ENCODE peak calls at places on chromosomes 16 and 17, in seven cellular contexts. One of them, this sample, is unnamed.

GRCh38 chr17:79612468-79613194 is 1.8 kb upstream of the RBFOX3 start:
- DNase-seq in DND-41: peak; percentile 59
- DNase-seq in K562: peak; percentile 80
- DNase-seq in stomach: peak; percentile 31
- DNase-seq in fibroblast of lung: peak; percentile 5
- DNase-seq in right atrium auricular region: no peak
- DNase-seq in heart left ventricle: peak; percentile 18
- DNase-seq in this sample: no peak

GRCh38 chr16:23368469-23368868 is 66.4 kb downstream of the SCNN1B start:
- DNase-seq in DND-41: no peak
- DNase-seq in K562: no peak
- DNase-seq in stomach: no peak
- DNase-seq in fibroblast of lung: no peak
- DNase-seq in right atrium auricular region: no peak
- DNase-seq in heart left ventricle: no peak
- DNase-seq in this sample: no peak

GRCh38 chr16:30095166-30096078 is 591 bp downstream of the YPEL3 start:
- DNase-seq in DND-41: no peak
- DNase-seq in K562: no peak
- DNase-seq in stomach: no peak
- DNase-seq in fibroblast of lung: no peak
- DNase-seq in right atrium auricular region: no peak
- DNase-seq in heart left ventricle: peak; percentile 64
- DNase-seq in this sample: no peak

GRCh38 chr17:38464723-38465419 is 36.6 kb downstream of the ARHGAP23 start:
- DNase-seq in DND-41: no peak
- DNase-seq in K562: peak; percentile 90
- DNase-seq in stomach: peak; percentile 70
- DNase-seq in fibroblast of lung: peak; percentile 96
- DNase-seq in right atrium auricular region: peak; percentile 93
- DNase-seq in heart left ventricle: peak; percentile 91
- DNase-seq in this sample: peak; percentile 77

GRCh38 chr17:19646788-19647696 is 1.5 kb upstream of the ALDH3A2 start:
- DNase-seq in DND-41: no peak
- DNase-seq in K562: no peak
- DNase-seq in stomach: no peak
- DNase-seq in fibroblast of lung: peak; percentile 18
- DNase-seq in right atrium auricular region: no peak
- DNase-seq in heart left ventricle: no peak
- DNase-seq in this sample: no peak

GRCh38 chr17:61218438-61218837 is 181.2 kb upstream of the TBX2 start:
- DNase-seq in DND-41: no peak
- DNase-seq in K562: no peak
- DNase-seq in stomach: no peak
- DNase-seq in fibroblast of lung: peak; percentile 61
- DNase-seq in right atrium auricular region: no peak
- DNase-seq in heart left ventricle: no peak
- DNase-seq in this sample: peak; percentile 31

GRCh38 chr16:90050969-90051368 is 26.2 kb downstream of the PRDM7 start:
- DNase-seq in DND-41: no peak
- DNase-seq in K562: no peak
- DNase-seq in stomach: no peak
- DNase-seq in fibroblast of lung: no peak
- DNase-seq in right atrium auricular region: no peak
- DNase-seq in heart left ventricle: no peak
- DNase-seq in this sample: no peak

GRCh38 chr16:14133907-14134306 is 62.8 kb downstream of the MRTFB start:
- DNase-seq in DND-41: no peak
- DNase-seq in K562: no peak
- DNase-seq in stomach: no peak
- DNase-seq in fibroblast of lung: no peak
- DNase-seq in right atrium auricular region: no peak
- DNase-seq in heart left ventricle: no peak
- DNase-seq in this sample: no peak

GRCh38 chr16:7853197-7853596 is 520.6 kb downstream of the RBFOX1 start:
- DNase-seq in DND-41: no peak
- DNase-seq in K562: no peak
- DNase-seq in stomach: no peak
- DNase-seq in fibroblast of lung: no peak
- DNase-seq in right atrium auricular region: no peak
- DNase-seq in heart left ventricle: no peak
- DNase-seq in this sample: no peak

GRCh38 chr17:40819528-40820125 is 2.8 kb downstream of the KRT10 start:
- DNase-seq in DND-41: no peak
- DNase-seq in K562: no peak
- DNase-seq in stomach: no peak
- DNase-seq in fibroblast of lung: peak; percentile 38
- DNase-seq in right atrium auricular region: no peak
- DNase-seq in heart left ventricle: no peak
- DNase-seq in this sample: no peak

GRCh38 chr16:84610385-84610784 is 7.5 kb downstream of the COTL1 start:
- DNase-seq in DND-41: no peak
- DNase-seq in K562: peak; percentile 70
- DNase-seq in stomach: no peak
- DNase-seq in fibroblast of lung: no peak
- DNase-seq in right atrium auricular region: no peak
- DNase-seq in heart left ventricle: no peak
- DNase-seq in this sample: no peak

GRCh38 chr17:77282524-77283515 is 142.1 kb downstream of the SEC14L1 start:
- DNase-seq in DND-41: no peak
- DNase-seq in K562: no peak
- DNase-seq in stomach: peak; percentile 80
- DNase-seq in fibroblast of lung: peak; percentile 62
- DNase-seq in right atrium auricular region: no peak
- DNase-seq in heart left ventricle: no peak
- DNase-seq in this sample: no peak

GRCh38 chr17:47986520-47986919 is 15.6 kb downstream of the CDK5RAP3 start:
- DNase-seq in DND-41: no peak
- DNase-seq in K562: no peak
- DNase-seq in stomach: no peak
- DNase-seq in fibroblast of lung: no peak
- DNase-seq in right atrium auricular region: no peak
- DNase-seq in heart left ventricle: no peak
- DNase-seq in this sample: no peak

GRCh38 chr16:53745126-53745525 is 41.2 kb downstream of the FTO start:
- DNase-seq in DND-41: no peak
- DNase-seq in K562: no peak
- DNase-seq in stomach: no peak
- DNase-seq in fibroblast of lung: no peak
- DNase-seq in right atrium auricular region: no peak
- DNase-seq in heart left ventricle: no peak
- DNase-seq in this sample: peak; percentile 60

GRCh38 chr16:81973737-81974136 is 37.5 kb downstream of the SDR42E1 start:
- DNase-seq in DND-41: no peak
- DNase-seq in K562: no peak
- DNase-seq in stomach: no peak
- DNase-seq in fibroblast of lung: no peak
- DNase-seq in right atrium auricular region: no peak
- DNase-seq in heart left ventricle: no peak
- DNase-seq in this sample: no peak

GRCh38 chr17:64771980-64772844 is 110.1 kb upstream of the SMURF2 start:
- DNase-seq in DND-41: no peak
- DNase-seq in K562: no peak
- DNase-seq in stomach: no peak
- DNase-seq in fibroblast of lung: no peak
- DNase-seq in right atrium auricular region: peak; percentile 7
- DNase-seq in heart left ventricle: no peak
- DNase-seq in this sample: no peak

GRCh38 chr16:77531741-77532140 is 96.9 kb upstream of the ADAMTS18 start:
- DNase-seq in DND-41: no peak
- DNase-seq in K562: no peak
- DNase-seq in stomach: no peak
- DNase-seq in fibroblast of lung: peak; percentile 17
- DNase-seq in right atrium auricular region: no peak
- DNase-seq in heart left ventricle: no peak
- DNase-seq in this sample: peak; percentile 19

GRCh38 chr17:18064053-18064452 is 23.7 kb upstream of the DRG2 start:
- DNase-seq in DND-41: no peak
- DNase-seq in K562: no peak
- DNase-seq in stomach: no peak
- DNase-seq in fibroblast of lung: no peak
- DNase-seq in right atrium auricular region: no peak
- DNase-seq in heart left ventricle: no peak
- DNase-seq in this sample: no peak

GRCh38 chr17:18070861-18071340 is 16.8 kb upstream of the DRG2 start:
- DNase-seq in DND-41: no peak
- DNase-seq in K562: peak; percentile 39
- DNase-seq in stomach: no peak
- DNase-seq in fibroblast of lung: peak; percentile 38
- DNase-seq in right atrium auricular region: no peak
- DNase-seq in heart left ventricle: no peak
- DNase-seq in this sample: no peak

GRCh38 chr17:18065546-18065945 is 22.2 kb upstream of the DRG2 start:
- DNase-seq in DND-41: no peak
- DNase-seq in K562: no peak
- DNase-seq in stomach: no peak
- DNase-seq in fibroblast of lung: no peak
- DNase-seq in right atrium auricular region: no peak
- DNase-seq in heart left ventricle: peak; percentile 61
- DNase-seq in this sample: no peak

GRCh38 chr17:18069101-18069500 is 18.6 kb upstream of the DRG2 start:
- DNase-seq in DND-41: no peak
- DNase-seq in K562: no peak
- DNase-seq in stomach: no peak
- DNase-seq in fibroblast of lung: no peak
- DNase-seq in right atrium auricular region: no peak
- DNase-seq in heart left ventricle: no peak
- DNase-seq in this sample: no peak

GRCh38 chr17:18066866-18067265 is 20.9 kb upstream of the DRG2 start:
- DNase-seq in DND-41: no peak
- DNase-seq in K562: no peak
- DNase-seq in stomach: no peak
- DNase-seq in fibroblast of lung: no peak
- DNase-seq in right atrium auricular region: no peak
- DNase-seq in heart left ventricle: no peak
- DNase-seq in this sample: no peak
- H3K36me3 ChIP-seq in DND-41: peaks cover 49% of the 10 kb centered on the region
- H3K36me3 ChIP-seq in K562: peaks cover 18% of the 10 kb centered on the region
- H3K36me3 ChIP-seq in stomach: peaks cover 20% of the 10 kb centered on the region
- H3K36me3 ChIP-seq in fibroblast of lung: peaks cover 6% of the 10 kb centered on the region
- H3K36me3 ChIP-seq in right atrium auricular region: peaks cover 34% of the 10 kb centered on the region
- H3K36me3 ChIP-seq in heart left ventricle: no peaks in the 10 kb centered on the region
- H3K36me3 ChIP-seq in this sample: peaks cover 9% of the 10 kb centered on the region

DNA sequence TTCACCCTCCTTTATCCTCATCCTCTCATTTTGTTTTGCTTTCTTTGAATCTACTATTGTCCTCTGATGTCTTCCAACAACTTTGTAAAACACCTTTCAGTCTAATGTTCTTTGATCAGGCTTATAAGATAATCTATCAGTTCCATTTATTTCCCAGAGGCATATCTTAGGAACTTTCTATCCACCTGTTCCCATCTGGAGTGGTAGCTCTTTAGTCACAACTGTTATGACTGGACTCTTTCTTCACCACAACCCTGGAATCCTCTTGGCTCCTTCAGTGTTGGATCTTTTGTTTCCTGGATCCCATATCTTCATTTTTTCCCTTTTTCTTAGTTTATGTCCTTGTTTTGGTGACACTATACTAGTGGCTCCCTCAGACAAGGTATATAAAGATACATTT is 23.5 kb downstream of the RPS6KB1 start:
- DNase-seq in DND-41: no peak
- DNase-seq in K562: no peak
- DNase-seq in stomach: no peak
- DNase-seq in fibroblast of lung: no peak
- DNase-seq in right atrium auricular region: no peak
- DNase-seq in heart left ventricle: no peak
- DNase-seq in this sample: no peak
- TF ChIP-seq CTCF in DND-41: no peak
- TF ChIP-seq CTCF in K562: no peak
- TF ChIP-seq CTCF in stomach: no peak
- TF ChIP-seq CTCF in fibroblast of lung: no peak
- TF ChIP-seq CTCF in right atrium auricular region: no peak
- TF ChIP-seq CTCF in heart left ventricle: no peak
- TF ChIP-seq CTCF in this sample: no peak

GRCh38 chr17:6108382-6108781 is 38.2 kb downstream of the WSCD1 start:
- DNase-seq in DND-41: no peak
- DNase-seq in K562: no peak
- DNase-seq in stomach: no peak
- DNase-seq in fibroblast of lung: no peak
- DNase-seq in right atrium auricular region: no peak
- DNase-seq in heart left ventricle: no peak
- DNase-seq in this sample: no peak
- H3K36me3 ChIP-seq in DND-41: no peaks in the 10 kb centered on the region
- H3K36me3 ChIP-seq in K562: no peaks in the 10 kb centered on the region
- H3K36me3 ChIP-seq in stomach: no peaks in the 10 kb centered on the region
- H3K36me3 ChIP-seq in fibroblast of lung: no peaks in the 10 kb centered on the region
- H3K36me3 ChIP-seq in right atrium auricular region: no peaks in the 10 kb centered on the region
- H3K36me3 ChIP-seq in heart left ventricle: no peaks in the 10 kb centered on the region
- H3K36me3 ChIP-seq in this sample: no peaks in the 10 kb centered on the region

GRCh38 chr17:81232616-81233241 is 6.1 kb downstream of the TEPSIN start:
- DNase-seq in DND-41: no peak
- DNase-seq in K562: no peak
- DNase-seq in stomach: no peak
- DNase-seq in fibroblast of lung: no peak
- DNase-seq in right atrium auricular region: no peak
- DNase-seq in heart left ventricle: no peak
- DNase-seq in this sample: no peak

GRCh38 chr17:81233316-81233715 is 5.5 kb downstream of the TEPSIN start:
- DNase-seq in DND-41: no peak
- DNase-seq in K562: no peak
- DNase-seq in stomach: no peak
- DNase-seq in fibroblast of lung: no peak
- DNase-seq in right atrium auricular region: no peak
- DNase-seq in heart left ventricle: no peak
- DNase-seq in this sample: no peak

GRCh38 chr17:81234940-81235821 is 3.7 kb downstream of the TEPSIN start:
- DNase-seq in DND-41: no peak
- DNase-seq in K562: no peak
- DNase-seq in stomach: no peak
- DNase-seq in fibroblast of lung: no peak
- DNase-seq in right atrium auricular region: no peak
- DNase-seq in heart left ventricle: no peak
- DNase-seq in this sample: no peak

GRCh38 chr17:81234506-81234855 is 4.4 kb downstream of the TEPSIN start:
- DNase-seq in DND-41: no peak
- DNase-seq in K562: no peak
- DNase-seq in stomach: no peak
- DNase-seq in fibroblast of lung: no peak
- DNase-seq in right atrium auricular region: no peak
- DNase-seq in heart left ventricle: no peak
- DNase-seq in this sample: no peak

DNA sequence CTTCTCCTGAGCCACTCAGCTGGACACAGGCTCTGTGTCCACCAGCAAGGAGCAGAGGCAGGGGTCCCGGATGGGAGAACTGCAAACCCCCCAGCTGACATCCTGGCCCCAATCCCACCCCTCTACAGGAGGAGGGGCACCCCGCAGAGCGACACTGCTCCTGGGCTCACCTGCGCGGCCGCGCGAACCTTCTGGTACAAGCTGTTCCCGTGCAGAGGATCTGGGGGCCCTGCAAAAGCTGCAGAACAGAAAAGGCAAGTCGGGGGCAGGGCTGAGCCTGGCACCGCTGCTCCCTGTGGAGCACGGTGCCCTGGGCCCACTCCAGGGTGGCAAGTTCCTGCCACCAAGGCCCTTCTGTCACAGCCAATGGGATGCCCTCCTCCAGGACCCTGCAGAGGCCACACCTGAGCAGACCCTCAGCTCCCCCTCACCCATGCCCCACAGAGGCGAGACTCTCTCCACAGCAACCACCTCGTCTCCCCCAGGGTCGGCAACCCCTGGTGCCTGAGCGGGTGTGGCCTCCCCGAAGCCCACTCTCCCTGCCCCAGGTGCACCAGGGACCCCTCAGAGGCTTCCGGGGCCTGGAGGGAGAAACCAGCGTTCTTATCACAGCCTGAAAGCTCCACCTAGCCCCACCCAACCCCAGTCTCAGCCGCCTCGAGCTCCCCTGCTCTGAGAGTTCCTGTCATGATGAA is 4.9 kb downstream of the TEPSIN start:
- DNase-seq in DND-41: no peak
- DNase-seq in K562: no peak
- DNase-seq in stomach: no peak
- DNase-seq in fibroblast of lung: no peak
- DNase-seq in right atrium auricular region: no peak
- DNase-seq in heart left ventricle: no peak
- DNase-seq in this sample: no peak
- TF ChIP-seq CTCF in DND-41: no peak
- TF ChIP-seq CTCF in K562: no peak
- TF ChIP-seq CTCF in stomach: no peak
- TF ChIP-seq CTCF in fibroblast of lung: no peak
- TF ChIP-seq CTCF in right atrium auricular region: no peak
- TF ChIP-seq CTCF in heart left ventricle: no peak
- TF ChIP-seq CTCF in this sample: no peak

This sample was measured in BJ.